ENCODE peak calls at places on chromosomes 7 and 10, in five cellular contexts. S is spleen, M is transverse colon, A is H1, I is body of pancreas. Z is an unnamed sample.

GRCh38 chr7:28315565-28316420 is 96.5 kb upstream of the CREB5 start:
- DNase-seq in I (no peak), S (no peak), A (no peak), M (no peak), Z (no peak)

GRCh38 chr7:36175872-36176271 is 22.8 kb downstream of the EEPD1 start:
- DNase-seq in I (no peak), A (no peak), M (peak; percentile 42), S (peak; percentile 87), Z (no peak)

GRCh38 chr7:140604760-140605159 is 35.9 kb downstream of the DENND2A start:
- DNase-seq in M (no peak), S (no peak), I (no peak), A (no peak), Z (no peak)

GRCh38 chr10:63707254-63707910 is 186.2 kb downstream of the REEP3 start:
- DNase-seq in A (no peak), S (no peak), M (no peak), I (no peak), Z (peak; percentile 42)

GRCh38 chr10:44982496-44982895 is 3.9 kb upstream of the DEPP1 start:
- DNase-seq in M (no peak), A (no peak), S (peak; percentile 74), I (no peak), Z (peak; percentile 13)

GRCh38 chr7:124130-124949 is 68.0 kb upstream of the FAM20C start:
- DNase-seq in A (no peak), M (no peak), S (no peak), I (no peak), Z (no peak)

GRCh38 chr7:133511242-133511641 is 258.4 kb downstream of the EXOC4 start:
- DNase-seq in M (no peak), A (no peak), I (no peak), S (no peak), Z (no peak)

GRCh38 chr7:154566877-154567276 is 436.0 kb downstream of the PAXIP1 start:
- DNase-seq in S (no peak), A (no peak), M (no peak), I (no peak), Z (no peak)

GRCh38 chr7:145219461-145219860 is 383.6 kb upstream of the TPK1 start:
- DNase-seq in M (no peak), I (no peak), A (no peak), S (no peak), Z (no peak)

GRCh38 chr7:28855538-28856217 is 102.5 kb downstream of the TRIL start:
- DNase-seq in I (peak; percentile 17), A (no peak), M (no peak), S (no peak), Z (no peak)

GRCh38 chr10:123393170-123393569 is 239.0 kb downstream of the BUB3 start:
- DNase-seq in M (no peak), I (no peak), S (no peak), A (no peak), Z (no peak)

GRCh38 chr10:127168251-127168650 is 28.1 kb downstream of the INSYN2A start:
- DNase-seq in A (no peak), S (no peak), I (no peak), M (no peak), Z (no peak)

GRCh38 chr10:77180794-77181193 is 456.8 kb downstream of the KCNMA1 start:
- DNase-seq in I (no peak), S (no peak), A (no peak), M (no peak), Z (no peak)

GRCh38 chr10:103053659-103054581 is 135.8 kb downstream of the CNNM2 start:
- DNase-seq in M (peak; percentile 51), A (peak; percentile 60), S (peak; percentile 82), I (peak; percentile 57), Z (no peak)

GRCh38 chr7:96224682-96225081 is 97.2 kb downstream of the SLC25A13 start:
- DNase-seq in S (no peak), A (no peak), I (no peak), M (no peak), Z (no peak)

GRCh38 chr7:107661081-107661864 is 645 bp downstream of the SLC26A4 start:
- DNase-seq in M (peak; percentile 52), S (peak; percentile 90), I (peak; percentile 81), A (peak; percentile 76), Z (no peak)

GRCh38 chr10:88493676-88494483 is 89.2 kb downstream of the RNLS start:
- DNase-seq in S (no peak), I (no peak), A (no peak), M (no peak), Z (no peak)

GRCh38 chr10:93614101-93614825 is 1.9 kb downstream of the PDE6C start:
- DNase-seq in I (no peak), S (no peak), A (no peak), M (no peak), Z (no peak)

GRCh38 chr10:102802920-102803534 is 34.2 kb downstream of the CYP17A1 start:
- DNase-seq in S (no peak), M (peak; percentile 29), A (no peak), I (peak; percentile 25), Z (peak; percentile 39)

GRCh38 chr10:1569208-1569607 is 168.1 kb downstream of the ADARB2 start:
- DNase-seq in M (no peak), I (no peak), A (no peak), S (peak; percentile 61), Z (no peak)

GRCh38 chr10:43322321-43322720 is 49.1 kb upstream of the FXYD4 start:
- DNase-seq in I (peak; percentile 54), A (no peak), M (peak; percentile 69), S (peak; percentile 56), Z (no peak)

GRCh38 chr7:34973400-34973760 is 63.9 kb downstream of the DPY19L1 start:
- DNase-seq in A (no peak), M (no peak), S (no peak), I (no peak), Z (no peak)

GRCh38 chr7:117071597-117071996 is 118.3 kb downstream of the ST7 start:
- DNase-seq in A (no peak), M (no peak), S (no peak), I (no peak), Z (no peak)

GRCh38 chr10:93334901-93335312 is 147.2 kb downstream of the MYOF start:
- DNase-seq in I (no peak), M (no peak), A (no peak), S (no peak), Z (no peak)

GRCh38 chr10:73589538-73590126 is 1.5 kb downstream of the USP54 start:
- DNase-seq in M (no peak), I (peak; percentile 14), S (no peak), A (no peak), Z (no peak)

GRCh38 chr7:129502708-129503685 is 666 bp downstream of the SMKR1 start:
- DNase-seq in S (peak; percentile 79), A (peak; percentile 63), M (no peak), I (no peak), Z (no peak)

DNA sequence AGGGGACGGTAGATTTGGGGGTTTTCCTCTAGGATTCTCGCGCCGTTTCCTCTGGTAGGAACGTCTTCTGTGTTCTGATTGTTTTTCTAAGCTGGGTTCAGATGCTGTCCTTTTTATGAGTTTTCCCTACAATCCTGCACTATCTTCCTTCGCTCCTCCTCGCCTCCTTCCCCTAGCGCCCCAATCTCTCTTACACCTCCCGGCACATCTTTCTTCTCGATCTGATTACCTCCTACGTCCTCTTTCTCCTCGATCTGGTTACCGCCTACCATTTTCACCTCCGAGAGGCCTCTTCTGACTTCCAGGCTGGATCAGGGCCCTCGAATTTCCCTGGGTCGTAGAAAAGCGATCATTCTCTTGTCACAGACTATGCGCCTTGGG is 413 bp downstream of the BUD31 start:
- DNase-seq in A (no peak), I (no peak), S (no peak), M (no peak), Z (no peak)
- TF ChIP-seq CTCF in A (no peak), I (no peak), S (no peak), M (no peak), Z (no peak)

GRCh38 chr7:99614495-99614894 is 2.3 kb upstream of the ZSCAN25 start:
- DNase-seq in I (no peak), M (no peak), A (no peak), S (no peak), Z (no peak)

GRCh38 chr7:99615989-99616358 is 772 bp upstream of the ZSCAN25 start:
- DNase-seq in A (no peak), M (no peak), S (no peak), I (no peak), Z (no peak)

GRCh38 chr7:99617187-99617781 is 538 bp downstream of the ZSCAN25 start:
- DNase-seq in I (no peak), A (no peak), M (no peak), S (no peak), Z (no peak)

GRCh38 chr7:99618726-99619125 is 2.0 kb downstream of the ZSCAN25 start:
- DNase-seq in S (no peak), M (no peak), A (no peak), I (no peak), Z (no peak)

DNA sequence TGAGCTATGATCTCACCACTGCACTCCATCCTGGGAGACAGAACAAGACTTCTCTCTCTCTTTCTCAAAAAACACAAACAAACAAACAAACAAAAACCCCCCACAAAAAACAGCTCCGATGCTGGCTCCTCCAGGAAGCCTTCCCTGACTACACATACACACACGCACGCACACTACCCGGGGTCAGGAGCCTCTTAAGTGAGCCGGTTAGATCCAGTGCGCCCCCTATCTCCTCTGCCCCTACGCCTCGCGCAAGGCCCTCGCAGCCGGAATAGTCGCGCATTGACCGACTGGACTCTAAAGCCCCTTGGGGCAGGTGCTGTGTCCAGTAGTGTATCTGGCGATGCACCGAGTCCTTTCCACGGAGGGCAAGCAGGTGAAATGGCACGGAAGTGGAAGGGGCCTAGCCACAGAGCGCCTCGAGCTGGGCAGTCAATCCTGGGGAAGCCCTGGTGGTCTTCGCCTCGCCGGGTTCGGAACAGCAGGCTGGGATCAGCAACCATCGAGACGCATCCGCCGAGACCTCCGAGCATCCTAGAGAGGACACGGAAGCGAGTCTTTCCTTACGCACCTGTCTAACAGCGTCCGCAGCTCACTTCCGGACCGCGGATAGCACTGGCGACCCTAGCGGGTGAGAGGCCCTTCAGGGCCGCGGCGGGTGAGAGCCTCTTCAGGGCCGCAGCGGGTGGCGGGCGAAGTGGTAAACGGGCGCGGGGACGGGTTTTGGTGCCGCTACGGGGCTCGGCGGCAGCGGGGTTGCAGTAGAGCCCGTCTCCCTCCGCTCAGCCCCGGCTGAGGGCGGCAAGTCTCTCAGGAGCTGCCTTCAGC is at the start of gene ZSCAN25:
- DNase-seq in I (peak; percentile 92), M (peak; percentile 93), A (peak; percentile 94), S (peak; percentile 96), Z (peak; percentile 85)
- TF ChIP-seq POLR2A in I (peak; percentile 80), M (peak; percentile 79), A (peak; percentile 75), S (peak; percentile 19), Z (peak; percentile 66)

GRCh38 chr10:133357293-133358151 is at the start of gene FUOM:
- DNase-seq in S (peak; percentile 94), M (peak; percentile 58), I (peak; percentile 44), A (peak; percentile 95), Z (peak; percentile 33)
- H3K27ac ChIP-seq in S (peak within 1 kb of the TSS; percentile 86), M (peak within 1 kb of the TSS; percentile 81), I (peak within 1 kb of the TSS; percentile 73), A (no peak within 1 kb of the TSS), Z (peak within 1 kb of the TSS; percentile 60)

GRCh38 chr10:80081026-80081425 is 2.6 kb downstream of the TMEM254 start:
- DNase-seq in A (no peak), M (no peak), S (no peak), I (no peak), Z (no peak)

GRCh38 chr10:80078448-80079311 is at the start of gene TMEM254:
- DNase-seq in A (peak; percentile 91), S (peak; percentile 96), I (peak; percentile 95), M (peak; percentile 94), Z (peak; percentile 74)

GRCh38 chr10:80077869-80078447 is 507 bp upstream of the TMEM254 start:
- DNase-seq in A (no peak), S (no peak), I (no peak), M (no peak), Z (no peak)

GRCh38 chr10:80081801-80082750 is 3.6 kb downstream of the TMEM254 start:
- DNase-seq in M (no peak), I (no peak), A (no peak), S (no peak), Z (no peak)

GRCh38 chr10:80079312-80079613 is 798 bp downstream of the TMEM254 start:
- DNase-seq in S (no peak), A (no peak), M (no peak), I (no peak), Z (no peak)
- TF ChIP-seq CTCF in S (no peak), A (no peak), M (no peak), I (no peak), Z (no peak)